ENCODE peak calls at places on chromosomes 4 and X, in seven cellular contexts. One of them, this sample, is unnamed.
A peak's percentile ranks its signal among the peaks of the same experiment; 100 is the strongest.

GRCh38 chrX:106952089-106952488 is 31.9 kb downstream of the CLDN2 start:
- DNase-seq in EL: no peak
- DNase-seq in activated naive CD4-positive, alpha-beta T cell treated with anti-CD3 and anti-CD28 coated beads for 36 hours: no peak
- DNase-seq in activated CD8-positive, alpha-beta memory T cell treated with anti-CD3 and anti-CD28 coated beads for 48 hours: no peak
- DNase-seq in kidney epithelial cell: no peak
- DNase-seq in heart left ventricle: no peak
- DNase-seq in Karpas-422: no peak
- DNase-seq in this sample: no peak

GRCh38 chrX:132631579-132632232 is 142.9 kb upstream of the MBNL3 start:
- DNase-seq in kidney epithelial cell: no peak
- DNase-seq in EL: no peak
- DNase-seq in Karpas-422: peak; percentile 66
- DNase-seq in activated CD8-positive, alpha-beta memory T cell treated with anti-CD3 and anti-CD28 coated beads for 48 hours: no peak
- DNase-seq in activated naive CD4-positive, alpha-beta T cell treated with anti-CD3 and anti-CD28 coated beads for 36 hours: no peak
- DNase-seq in heart left ventricle: no peak
- DNase-seq in this sample: peak; percentile 28

GRCh38 chrX:17738737-17739535 is 1.6 kb downstream of the SCML1 start:
- DNase-seq in heart left ventricle: no peak
- DNase-seq in EL: no peak
- DNase-seq in activated CD8-positive, alpha-beta memory T cell treated with anti-CD3 and anti-CD28 coated beads for 48 hours: no peak
- DNase-seq in Karpas-422: no peak
- DNase-seq in activated naive CD4-positive, alpha-beta T cell treated with anti-CD3 and anti-CD28 coated beads for 36 hours: no peak
- DNase-seq in kidney epithelial cell: no peak
- DNase-seq in this sample: no peak

GRCh38 chrX:130114141-130114561 is 3.9 kb upstream of the ELF4 start:
- DNase-seq in kidney epithelial cell: no peak
- DNase-seq in EL: peak; percentile 33
- DNase-seq in Karpas-422: no peak
- DNase-seq in activated CD8-positive, alpha-beta memory T cell treated with anti-CD3 and anti-CD28 coated beads for 48 hours: no peak
- DNase-seq in activated naive CD4-positive, alpha-beta T cell treated with anti-CD3 and anti-CD28 coated beads for 36 hours: no peak
- DNase-seq in heart left ventricle: no peak
- DNase-seq in this sample: no peak

GRCh38 chrX:139446832-139447231 is 83.7 kb upstream of the F9 start:
- DNase-seq in kidney epithelial cell: no peak
- DNase-seq in activated naive CD4-positive, alpha-beta T cell treated with anti-CD3 and anti-CD28 coated beads for 36 hours: no peak
- DNase-seq in Karpas-422: no peak
- DNase-seq in heart left ventricle: no peak
- DNase-seq in activated CD8-positive, alpha-beta memory T cell treated with anti-CD3 and anti-CD28 coated beads for 48 hours: no peak
- DNase-seq in EL: no peak
- DNase-seq in this sample: no peak

GRCh38 chrX:20221902-20222301 is 44.8 kb downstream of the RPS6KA3 start:
- DNase-seq in heart left ventricle: no peak
- DNase-seq in kidney epithelial cell: no peak
- DNase-seq in activated naive CD4-positive, alpha-beta T cell treated with anti-CD3 and anti-CD28 coated beads for 36 hours: no peak
- DNase-seq in activated CD8-positive, alpha-beta memory T cell treated with anti-CD3 and anti-CD28 coated beads for 48 hours: no peak
- DNase-seq in Karpas-422: no peak
- DNase-seq in EL: no peak
- DNase-seq in this sample: no peak

GRCh38 chrX:96994088-96994487 is 110.4 kb downstream of the RPA4 start:
- DNase-seq in activated naive CD4-positive, alpha-beta T cell treated with anti-CD3 and anti-CD28 coated beads for 36 hours: no peak
- DNase-seq in activated CD8-positive, alpha-beta memory T cell treated with anti-CD3 and anti-CD28 coated beads for 48 hours: no peak
- DNase-seq in kidney epithelial cell: no peak
- DNase-seq in EL: no peak
- DNase-seq in Karpas-422: no peak
- DNase-seq in heart left ventricle: no peak
- DNase-seq in this sample: no peak

GRCh38 chr4:122764808-122765189 is 32.3 kb downstream of the BBS12 start:
- DNase-seq in activated naive CD4-positive, alpha-beta T cell treated with anti-CD3 and anti-CD28 coated beads for 36 hours: no peak
- DNase-seq in kidney epithelial cell: no peak
- DNase-seq in heart left ventricle: no peak
- DNase-seq in activated CD8-positive, alpha-beta memory T cell treated with anti-CD3 and anti-CD28 coated beads for 48 hours: no peak
- DNase-seq in Karpas-422: no peak
- DNase-seq in EL: peak; percentile 83
- DNase-seq in this sample: no peak

GRCh38 chr4:112170451-112170993 is 25.3 kb downstream of the FAM241A start:
- DNase-seq in Karpas-422: no peak
- DNase-seq in heart left ventricle: no peak
- DNase-seq in activated CD8-positive, alpha-beta memory T cell treated with anti-CD3 and anti-CD28 coated beads for 48 hours: no peak
- DNase-seq in EL: peak; percentile 85
- DNase-seq in kidney epithelial cell: peak; percentile 63
- DNase-seq in activated naive CD4-positive, alpha-beta T cell treated with anti-CD3 and anti-CD28 coated beads for 36 hours: no peak
- DNase-seq in this sample: no peak

GRCh38 chr4:73481356-73481755 is at the start of gene AFM:
- DNase-seq in Karpas-422: no peak
- DNase-seq in activated CD8-positive, alpha-beta memory T cell treated with anti-CD3 and anti-CD28 coated beads for 48 hours: no peak
- DNase-seq in heart left ventricle: no peak
- DNase-seq in activated naive CD4-positive, alpha-beta T cell treated with anti-CD3 and anti-CD28 coated beads for 36 hours: no peak
- DNase-seq in EL: no peak
- DNase-seq in kidney epithelial cell: no peak
- DNase-seq in this sample: no peak

GRCh38 chrX:51759055-51759454 is 15.8 kb downstream of the GSPT2 start:
- DNase-seq in activated naive CD4-positive, alpha-beta T cell treated with anti-CD3 and anti-CD28 coated beads for 36 hours: no peak
- DNase-seq in activated CD8-positive, alpha-beta memory T cell treated with anti-CD3 and anti-CD28 coated beads for 48 hours: no peak
- DNase-seq in EL: no peak
- DNase-seq in kidney epithelial cell: no peak
- DNase-seq in Karpas-422: no peak
- DNase-seq in heart left ventricle: no peak
- DNase-seq in this sample: no peak

GRCh38 chr4:119103263-119103662 is 32.4 kb upstream of the MYOZ2 start:
- DNase-seq in kidney epithelial cell: peak; percentile 99
- DNase-seq in activated CD8-positive, alpha-beta memory T cell treated with anti-CD3 and anti-CD28 coated beads for 48 hours: no peak
- DNase-seq in EL: peak; percentile 95
- DNase-seq in activated naive CD4-positive, alpha-beta T cell treated with anti-CD3 and anti-CD28 coated beads for 36 hours: no peak
- DNase-seq in Karpas-422: no peak
- DNase-seq in heart left ventricle: peak; percentile 35
- DNase-seq in this sample: no peak

GRCh38 chr4:58734030-58734673 is 1624.0 kb upstream of the IGFBP7 start:
- DNase-seq in activated naive CD4-positive, alpha-beta T cell treated with anti-CD3 and anti-CD28 coated beads for 36 hours: no peak
- DNase-seq in kidney epithelial cell: no peak
- DNase-seq in Karpas-422: no peak
- DNase-seq in heart left ventricle: no peak
- DNase-seq in activated CD8-positive, alpha-beta memory T cell treated with anti-CD3 and anti-CD28 coated beads for 48 hours: no peak
- DNase-seq in EL: no peak
- DNase-seq in this sample: no peak

GRCh38 chr4:78379991-78380739 is 171.4 kb upstream of the ANXA3 start:
- DNase-seq in heart left ventricle: no peak
- DNase-seq in EL: peak; percentile 42
- DNase-seq in activated CD8-positive, alpha-beta memory T cell treated with anti-CD3 and anti-CD28 coated beads for 48 hours: no peak
- DNase-seq in Karpas-422: no peak
- DNase-seq in activated naive CD4-positive, alpha-beta T cell treated with anti-CD3 and anti-CD28 coated beads for 36 hours: no peak
- DNase-seq in kidney epithelial cell: peak; percentile 26
- DNase-seq in this sample: no peak

GRCh38 chr4:13881880-13882279 is 254.4 kb upstream of the BOD1L1 start:
- DNase-seq in heart left ventricle: no peak
- DNase-seq in activated naive CD4-positive, alpha-beta T cell treated with anti-CD3 and anti-CD28 coated beads for 36 hours: no peak
- DNase-seq in activated CD8-positive, alpha-beta memory T cell treated with anti-CD3 and anti-CD28 coated beads for 48 hours: no peak
- DNase-seq in EL: peak; percentile 14
- DNase-seq in kidney epithelial cell: no peak
- DNase-seq in Karpas-422: no peak
- DNase-seq in this sample: no peak

GRCh38 chr4:23333946-23334878 is 555.6 kb downstream of the PPARGC1A start:
- DNase-seq in heart left ventricle: no peak
- DNase-seq in activated CD8-positive, alpha-beta memory T cell treated with anti-CD3 and anti-CD28 coated beads for 48 hours: no peak
- DNase-seq in kidney epithelial cell: peak; percentile 97
- DNase-seq in Karpas-422: peak; percentile 94
- DNase-seq in activated naive CD4-positive, alpha-beta T cell treated with anti-CD3 and anti-CD28 coated beads for 36 hours: peak; percentile 69
- DNase-seq in EL: peak; percentile 48
- DNase-seq in this sample: peak; percentile 63

GRCh38 chr4:173424899-173425805 is 26.2 kb upstream of the SCRG1 start:
- DNase-seq in kidney epithelial cell: no peak
- DNase-seq in heart left ventricle: peak; percentile 43
- DNase-seq in activated CD8-positive, alpha-beta memory T cell treated with anti-CD3 and anti-CD28 coated beads for 48 hours: no peak
- DNase-seq in Karpas-422: no peak
- DNase-seq in activated naive CD4-positive, alpha-beta T cell treated with anti-CD3 and anti-CD28 coated beads for 36 hours: no peak
- DNase-seq in EL: peak; percentile 77
- DNase-seq in this sample: no peak

GRCh38 chr4:119221412-119221811 is 8.9 kb downstream of the USP53 start:
- DNase-seq in EL: no peak
- DNase-seq in heart left ventricle: no peak
- DNase-seq in Karpas-422: no peak
- DNase-seq in activated CD8-positive, alpha-beta memory T cell treated with anti-CD3 and anti-CD28 coated beads for 48 hours: no peak
- DNase-seq in activated naive CD4-positive, alpha-beta T cell treated with anti-CD3 and anti-CD28 coated beads for 36 hours: no peak
- DNase-seq in kidney epithelial cell: no peak
- DNase-seq in this sample: no peak

GRCh38 chr4:71261633-71262121 is 77.1 kb upstream of the SLC4A4 start:
- DNase-seq in Karpas-422: no peak
- DNase-seq in activated CD8-positive, alpha-beta memory T cell treated with anti-CD3 and anti-CD28 coated beads for 48 hours: no peak
- DNase-seq in EL: no peak
- DNase-seq in heart left ventricle: no peak
- DNase-seq in activated naive CD4-positive, alpha-beta T cell treated with anti-CD3 and anti-CD28 coated beads for 36 hours: peak; percentile 26
- DNase-seq in kidney epithelial cell: no peak
- DNase-seq in this sample: no peak

GRCh38 chr4:97374526-97374925 is 768.8 kb downstream of the STPG2 start:
- DNase-seq in activated naive CD4-positive, alpha-beta T cell treated with anti-CD3 and anti-CD28 coated beads for 36 hours: no peak
- DNase-seq in Karpas-422: no peak
- DNase-seq in activated CD8-positive, alpha-beta memory T cell treated with anti-CD3 and anti-CD28 coated beads for 48 hours: no peak
- DNase-seq in heart left ventricle: no peak
- DNase-seq in EL: no peak
- DNase-seq in kidney epithelial cell: no peak
- DNase-seq in this sample: no peak

GRCh38 chr4:82811838-82812672 is 13.5 kb upstream of the SCD5 start:
- DNase-seq in Karpas-422: no peak
- DNase-seq in EL: no peak
- DNase-seq in kidney epithelial cell: no peak
- DNase-seq in heart left ventricle: no peak
- DNase-seq in activated CD8-positive, alpha-beta memory T cell treated with anti-CD3 and anti-CD28 coated beads for 48 hours: no peak
- DNase-seq in activated naive CD4-positive, alpha-beta T cell treated with anti-CD3 and anti-CD28 coated beads for 36 hours: no peak
- DNase-seq in this sample: no peak

GRCh38 chrX:49171752-49172279 is at the start of gene PLP2:
- DNase-seq in heart left ventricle: peak; percentile 73
- DNase-seq in EL: peak; percentile 66
- DNase-seq in kidney epithelial cell: no peak
- DNase-seq in Karpas-422: peak; percentile 71
- DNase-seq in activated naive CD4-positive, alpha-beta T cell treated with anti-CD3 and anti-CD28 coated beads for 36 hours: peak; percentile 83
- DNase-seq in activated CD8-positive, alpha-beta memory T cell treated with anti-CD3 and anti-CD28 coated beads for 48 hours: peak; percentile 37
- DNase-seq in this sample: peak; percentile 81

GRCh38 chr4:184978211-184978610 is 40.1 kb upstream of the HELT start:
- DNase-seq in activated CD8-positive, alpha-beta memory T cell treated with anti-CD3 and anti-CD28 coated beads for 48 hours: no peak
- DNase-seq in heart left ventricle: peak; percentile 86
- DNase-seq in EL: no peak
- DNase-seq in Karpas-422: no peak
- DNase-seq in kidney epithelial cell: no peak
- DNase-seq in activated naive CD4-positive, alpha-beta T cell treated with anti-CD3 and anti-CD28 coated beads for 36 hours: no peak
- DNase-seq in this sample: no peak

GRCh38 chr4:78363031-78363430 is 188.5 kb upstream of the ANXA3 start:
- DNase-seq in Karpas-422: no peak
- DNase-seq in activated CD8-positive, alpha-beta memory T cell treated with anti-CD3 and anti-CD28 coated beads for 48 hours: no peak
- DNase-seq in heart left ventricle: no peak
- DNase-seq in EL: no peak
- DNase-seq in activated naive CD4-positive, alpha-beta T cell treated with anti-CD3 and anti-CD28 coated beads for 36 hours: no peak
- DNase-seq in kidney epithelial cell: no peak
- DNase-seq in this sample: no peak

GRCh38 chrX:68503830-68504229 is 5.0 kb downstream of the YIPF6 start:
- DNase-seq in activated naive CD4-positive, alpha-beta T cell treated with anti-CD3 and anti-CD28 coated beads for 36 hours: peak; percentile 42
- DNase-seq in activated CD8-positive, alpha-beta memory T cell treated with anti-CD3 and anti-CD28 coated beads for 48 hours: no peak
- DNase-seq in heart left ventricle: no peak
- DNase-seq in Karpas-422: no peak
- DNase-seq in kidney epithelial cell: no peak
- DNase-seq in EL: peak; percentile 5
- DNase-seq in this sample: no peak

GRCh38 chr4:70754990-70755688 is 33.4 kb downstream of the RUFY3 start:
- DNase-seq in activated naive CD4-positive, alpha-beta T cell treated with anti-CD3 and anti-CD28 coated beads for 36 hours: no peak
- DNase-seq in activated CD8-positive, alpha-beta memory T cell treated with anti-CD3 and anti-CD28 coated beads for 48 hours: no peak
- DNase-seq in EL: no peak
- DNase-seq in kidney epithelial cell: no peak
- DNase-seq in heart left ventricle: no peak
- DNase-seq in Karpas-422: peak; percentile 80
- DNase-seq in this sample: no peak

GRCh38 chr4:157170321-157170720 is 50.2 kb upstream of the GRIA2 start:
- DNase-seq in EL: no peak
- DNase-seq in Karpas-422: no peak
- DNase-seq in activated naive CD4-positive, alpha-beta T cell treated with anti-CD3 and anti-CD28 coated beads for 36 hours: no peak
- DNase-seq in kidney epithelial cell: no peak
- DNase-seq in heart left ventricle: no peak
- DNase-seq in activated CD8-positive, alpha-beta memory T cell treated with anti-CD3 and anti-CD28 coated beads for 48 hours: no peak
- DNase-seq in this sample: no peak

GRCh38 chr4:174503079-174503724 is 19.1 kb downstream of the HPGD start:
- DNase-seq in EL: no peak
- DNase-seq in activated CD8-positive, alpha-beta memory T cell treated with anti-CD3 and anti-CD28 coated beads for 48 hours: no peak
- DNase-seq in activated naive CD4-positive, alpha-beta T cell treated with anti-CD3 and anti-CD28 coated beads for 36 hours: no peak
- DNase-seq in heart left ventricle: no peak
- DNase-seq in Karpas-422: no peak
- DNase-seq in kidney epithelial cell: no peak
- DNase-seq in this sample: no peak

GRCh38 chrX:123121241-123121640 is 62.8 kb upstream of the GRIA3 start:
- DNase-seq in Karpas-422: no peak
- DNase-seq in heart left ventricle: no peak
- DNase-seq in EL: peak; percentile 28
- DNase-seq in activated CD8-positive, alpha-beta memory T cell treated with anti-CD3 and anti-CD28 coated beads for 48 hours: no peak
- DNase-seq in activated naive CD4-positive, alpha-beta T cell treated with anti-CD3 and anti-CD28 coated beads for 36 hours: no peak
- DNase-seq in kidney epithelial cell: no peak
- DNase-seq in this sample: no peak

GRCh38 chrX:19568422-19568821 is 53.1 kb upstream of the MAP3K15 start:
- DNase-seq in activated CD8-positive, alpha-beta memory T cell treated with anti-CD3 and anti-CD28 coated beads for 48 hours: no peak
- DNase-seq in EL: no peak
- DNase-seq in activated naive CD4-positive, alpha-beta T cell treated with anti-CD3 and anti-CD28 coated beads for 36 hours: no peak
- DNase-seq in kidney epithelial cell: no peak
- DNase-seq in heart left ventricle: no peak
- DNase-seq in Karpas-422: no peak
- DNase-seq in this sample: no peak